ENCODE peak calls at places on chromosomes 13 and 19, in eight cellular contexts. J is activated CD4-positive, alpha-beta T cell treated with anti-CD3 and anti-CD28 coated beads, Interleukin-2, amount 10 ng/mL, durations not matched to agents 7 days and 5 days; D is HEK293T; G is GM18507; Y is Right ventricle myocardium superior; C is A549; P is hypothalamus; L is aorta. U is an unnamed sample.
A peak's percentile ranks its signal among the peaks of the same experiment; 100 is the strongest.

GRCh38 chr13:26991508-26992181 is 180.0 kb downstream of the USP12 start:
- DNase-seq in J (no peak), D (no peak), G (no peak), Y (peak; percentile 38), C (no peak), P (no peak), L (peak; percentile 83), U (no peak)

GRCh38 chr19:18417250-18418033 is 1.8 kb upstream of the SSBP4 start:
- DNase-seq in J (no peak), D (peak; percentile 69), G (no peak), Y (peak; percentile 91), C (no peak), P (peak; percentile 37), L (peak; percentile 93), U (peak; percentile 96)

GRCh38 chr13:42600943-42601342 is 27.0 kb downstream of the TNFSF11 start:
- DNase-seq in J (no peak), D (no peak), G (no peak), Y (no peak), C (no peak), P (no peak), L (no peak), U (no peak)

GRCh38 chr19:6720369-6721112 is at the start of gene C3:
- DNase-seq in J (no peak), D (no peak), G (no peak), Y (peak; percentile 68), C (peak; percentile 58), P (no peak), L (no peak), U (peak; percentile 72)

GRCh38 chr13:94305934-94306333 is 173.5 kb downstream of the DCT start:
- DNase-seq in J (no peak), D (no peak), G (no peak), Y (no peak), C (no peak), P (no peak), L (no peak), U (no peak)

GRCh38 chr13:74574964-74575728 is 440.9 kb upstream of the KLF12 start:
- DNase-seq in J (no peak), D (peak; percentile 31), G (no peak), Y (no peak), C (no peak), P (no peak), L (no peak), U (no peak)

GRCh38 chr19:11342429-11342828 is 3.0 kb upstream of the RAB3D start:
- DNase-seq in J (no peak), D (no peak), G (no peak), Y (no peak), C (no peak), P (no peak), L (no peak), U (no peak)

GRCh38 chr13:58883405-58883804 is 1251.9 kb downstream of the PCDH17 start:
- DNase-seq in J (no peak), D (no peak), G (no peak), Y (no peak), C (no peak), P (no peak), L (no peak), U (no peak)

GRCh38 chr19:6087074-6087506 is 23.2 kb downstream of the RFX2 start:
- DNase-seq in J (peak; percentile 26), D (no peak), G (peak; percentile 53), Y (no peak), C (no peak), P (no peak), L (no peak), U (no peak)

GRCh38 chr19:7646426-7646700 is 9.5 kb downstream of the STXBP2 start:
- DNase-seq in J (no peak), D (no peak), G (no peak), Y (no peak), C (no peak), P (no peak), L (no peak), U (no peak)

GRCh38 chr19:3073159-3073563 is 10.9 kb upstream of the TLE5 start:
- DNase-seq in J (no peak), D (peak; percentile 78), G (no peak), Y (no peak), C (no peak), P (no peak), L (no peak), U (no peak)

GRCh38 chr13:97892717-97893116 is 60.8 kb upstream of the IPO5 start:
- DNase-seq in J (no peak), D (no peak), G (no peak), Y (no peak), C (no peak), P (no peak), L (no peak), U (no peak)

GRCh38 chr19:29454109-29454508 is 71.7 kb upstream of the VSTM2B start:
- DNase-seq in J (no peak), D (no peak), G (no peak), Y (no peak), C (no peak), P (no peak), L (peak; percentile 61), U (no peak)

GRCh38 chr19:58552655-58553054 is 2.2 kb downstream of the CHMP2A start:
- DNase-seq in J (no peak), D (no peak), G (no peak), Y (no peak), C (no peak), P (no peak), L (no peak), U (no peak)

GRCh38 chr19:23415561-23416191 is 20.4 kb upstream of the ZNF91 start:
- DNase-seq in J (no peak), D (no peak), G (no peak), Y (peak; percentile 63), C (no peak), P (no peak), L (no peak), U (no peak)

GRCh38 chr13:93409001-93409400 is 182.4 kb downstream of the GPC6 start:
- DNase-seq in J (no peak), D (no peak), G (no peak), Y (no peak), C (no peak), P (no peak), L (no peak), U (no peak)

GRCh38 chr13:29756506-29756905 is 93.9 kb downstream of the UBL3 start:
- DNase-seq in J (no peak), D (no peak), G (no peak), Y (no peak), C (no peak), P (no peak), L (no peak), U (no peak)

GRCh38 chr13:98483636-98484288 is 93.1 kb downstream of the STK24 start:
- DNase-seq in J (no peak), D (no peak), G (no peak), Y (no peak), C (no peak), P (no peak), L (no peak), U (no peak)

GRCh38 chr19:41228486-41228885 is 9.5 kb downstream of the AXL start:
- DNase-seq in J (no peak), D (no peak), G (no peak), Y (no peak), C (no peak), P (no peak), L (no peak), U (no peak)